ENCODE peak calls at places on chromosomes 2 and 18, in five cellular contexts. F is coronary artery, X is CD14-positive monocyte, T is heart right ventricle, N is heart left ventricle. G is an unnamed sample.

GRCh38 chr18:9609190-9609589 is 5.2 kb downstream of the PPP4R1 start:
- DNase-seq in F (no peak), X (no peak), T (no peak), N (no peak), G (no peak)

GRCh38 chr2:207470700-207471070 is 59.1 kb upstream of the CREB1 start:
- DNase-seq in F (no peak), X (no peak), T (no peak), N (no peak), G (no peak)

GRCh38 chr18:68757121-68757520 is 40.8 kb upstream of the CCDC102B start:
- DNase-seq in F (no peak), X (no peak), T (no peak), N (no peak), G (no peak)

GRCh38 chr2:225288986-225289385 is 110.5 kb upstream of the NYAP2 start:
- DNase-seq in F (no peak), X (no peak), T (no peak), N (no peak), G (no peak)

GRCh38 chr2:38600242-38600891 is 2.4 kb downstream of the HNRNPLL start:
- DNase-seq in F (no peak), X (no peak), T (no peak), N (no peak), G (peak)

GRCh38 chr2:161555826-161556225 is 68.4 kb upstream of the SLC4A10 start:
- DNase-seq in F (no peak), X (no peak), T (no peak), N (no peak), G (no peak)

GRCh38 chr2:49251766-49252165 is 97.5 kb upstream of the FSHR start:
- DNase-seq in F (no peak), X (no peak), T (no peak), N (no peak), G (no peak)

GRCh38 chr2:121297217-121297830 is 12.3 kb upstream of the TFCP2L1 start:
- DNase-seq in F (peak), X (no peak), T (no peak), N (no peak), G (no peak)

GRCh38 chr2:224869601-224870000 is 153.4 kb upstream of the CCDC195 start:
- DNase-seq in F (no peak), X (no peak), T (no peak), N (no peak), G (no peak)

GRCh38 chr2:11701831-11702301 is 31.9 kb upstream of the NTSR2 start:
- DNase-seq in F (no peak), X (peak), T (peak), N (peak), G (no peak)

GRCh38 chr2:137155351-137156104 is 390.2 kb downstream of the THSD7B start:
- DNase-seq in F (no peak), X (no peak), T (no peak), N (no peak), G (no peak)

GRCh38 chr2:226427538-226428307 is 371.9 kb downstream of the IRS1 start:
- DNase-seq in F (no peak), X (no peak), T (no peak), N (no peak), G (no peak)

GRCh38 chr2:110755494-110756078 is 23.2 kb downstream of the ACOXL start:
- DNase-seq in F (no peak), X (no peak), T (no peak), N (no peak), G (no peak)

GRCh38 chr2:207513577-207514257 is 16.0 kb upstream of the CREB1 start:
- DNase-seq in F (no peak), X (no peak), T (no peak), N (no peak), G (no peak)

GRCh38 chr2:26316041-26316440 is 29.9 kb upstream of the SELENOI start:
- DNase-seq in F (no peak), X (no peak), T (no peak), N (no peak), G (no peak)

GRCh38 chr2:189013677-189014380 is 39.7 kb downstream of the COL3A1 start:
- DNase-seq in F (no peak), X (no peak), T (no peak), N (no peak), G (no peak)

GRCh38 chr2:109386004-109386695 is 227.6 kb downstream of the SEPTIN10 start:
- DNase-seq in F (no peak), X (peak), T (no peak), N (no peak), G (peak)

GRCh38 chr18:75378674-75379315 is 48.7 kb downstream of the SMIM21 start:
- DNase-seq in F (no peak), X (no peak), T (no peak), N (no peak), G (no peak)

GRCh38 chr2:71603851-71604708 is 150.7 kb downstream of the DYSF start:
- DNase-seq in F (peak), X (peak), T (no peak), N (peak), G (peak)

GRCh38 chr18:24930974-24931373 is 421.0 kb downstream of the ZNF521 start:
- DNase-seq in F (no peak), X (no peak), T (no peak), N (no peak), G (no peak)

GRCh38 chr2:190863946-190864345 is 16.7 kb upstream of the GLS start:
- DNase-seq in F (no peak), X (no peak), T (no peak), N (no peak), G (no peak)

GRCh38 chr2:11822746-11823411 is 76.4 kb downstream of the LPIN1 start:
- DNase-seq in F (no peak), X (no peak), T (no peak), N (no peak), G (no peak)

GRCh38 chr2:171227066-171227782 is 66.5 kb upstream of the TLK1 start:
- DNase-seq in F (no peak), X (no peak), T (no peak), N (no peak), G (no peak)

GRCh38 chr18:54192415-54192814 is 32.1 kb downstream of the MBD2 start:
- DNase-seq in F (no peak), X (no peak), T (no peak), N (no peak), G (no peak)

GRCh38 chr2:30428034-30428662 is 18.9 kb upstream of the LCLAT1 start:
- DNase-seq in F (no peak), X (no peak), T (no peak), N (no peak), G (no peak)
- TF ChIP-seq CTCF in F (no peak), X (no peak), T (no peak), N (no peak), G (no peak)

GRCh38 chr2:239269173-239269865 is 131.5 kb downstream of the HDAC4 start:
- DNase-seq in F (no peak), X (peak), T (no peak), N (no peak), G (no peak)
- TF ChIP-seq CTCF in F (no peak), X (no peak), T (no peak), N (no peak), G (no peak)

DNA sequence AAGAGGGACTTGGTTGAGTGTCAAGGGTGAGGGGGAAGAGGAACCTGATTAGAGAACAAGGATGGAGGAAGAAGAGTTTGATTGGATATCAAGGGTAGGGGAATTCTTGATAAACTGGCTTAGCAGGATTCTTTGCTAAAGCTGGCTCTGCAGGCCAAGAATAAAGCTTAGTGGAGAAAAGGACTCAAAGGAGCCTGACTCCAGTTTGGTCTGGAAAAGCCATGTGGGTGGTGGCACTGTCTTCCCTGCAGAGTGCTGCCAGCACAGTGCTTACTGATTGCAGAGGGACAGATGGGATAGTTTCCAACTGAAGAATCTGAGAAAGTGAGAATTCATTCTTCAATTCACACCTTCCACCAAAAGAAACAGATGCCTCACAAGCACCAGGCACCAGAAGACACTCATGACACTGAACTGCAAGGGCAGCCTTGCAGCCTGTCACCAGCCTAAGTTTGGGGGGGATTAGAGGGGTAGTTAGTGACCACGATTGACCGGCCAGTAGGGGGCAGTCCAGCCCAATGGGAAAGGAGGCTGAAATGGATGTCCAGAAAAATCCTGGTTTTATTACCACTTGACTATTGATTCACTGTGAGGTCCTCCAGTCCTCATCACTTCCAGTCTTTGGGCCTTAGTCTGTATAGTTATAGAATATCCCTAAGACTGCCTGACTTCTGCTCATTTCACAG is 334.5 kb downstream of the SMAD2 start:
- DNase-seq in F (no peak), X (no peak), T (no peak), N (no peak), G (no peak)
- TF ChIP-seq CTCF in F (no peak), X (peak), T (peak), N (no peak), G (peak)

GRCh38 chr18:79792096-79792987 is 5.4 kb upstream of the KCNG2 start:
- DNase-seq in F (no peak), X (no peak), T (no peak), N (no peak), G (peak)
- TF ChIP-seq CTCF in F (no peak), X (no peak), T (no peak), N (no peak), G (no peak)

GRCh38 chr2:53424902-53425301 is 342.7 kb upstream of the CHAC2 start:
- DNase-seq in F (no peak), X (no peak), T (no peak), N (no peak), G (no peak)

GRCh38 chr2:53417385-53417784 is 350.2 kb upstream of the CHAC2 start:
- DNase-seq in F (no peak), X (no peak), T (no peak), N (no peak), G (no peak)

GRCh38 chr2:53422979-53423378 is 344.6 kb upstream of the CHAC2 start:
- DNase-seq in F (no peak), X (no peak), T (no peak), N (no peak), G (no peak)
- TF ChIP-seq CTCF in F (no peak), X (no peak), T (peak), N (peak), G (no peak)

GRCh38 chr2:65182570-65182969 is 45.1 kb upstream of the ACTR2 start:
- DNase-seq in F (no peak), X (no peak), T (no peak), N (no peak), G (no peak)

GRCh38 chr2:65186093-65186868 is 41.4 kb upstream of the ACTR2 start:
- DNase-seq in F (no peak), X (no peak), T (no peak), N (no peak), G (no peak)

GRCh38 chr2:65185012-65185411 is 42.6 kb upstream of the ACTR2 start:
- DNase-seq in F (no peak), X (no peak), T (no peak), N (no peak), G (no peak)

DNA sequence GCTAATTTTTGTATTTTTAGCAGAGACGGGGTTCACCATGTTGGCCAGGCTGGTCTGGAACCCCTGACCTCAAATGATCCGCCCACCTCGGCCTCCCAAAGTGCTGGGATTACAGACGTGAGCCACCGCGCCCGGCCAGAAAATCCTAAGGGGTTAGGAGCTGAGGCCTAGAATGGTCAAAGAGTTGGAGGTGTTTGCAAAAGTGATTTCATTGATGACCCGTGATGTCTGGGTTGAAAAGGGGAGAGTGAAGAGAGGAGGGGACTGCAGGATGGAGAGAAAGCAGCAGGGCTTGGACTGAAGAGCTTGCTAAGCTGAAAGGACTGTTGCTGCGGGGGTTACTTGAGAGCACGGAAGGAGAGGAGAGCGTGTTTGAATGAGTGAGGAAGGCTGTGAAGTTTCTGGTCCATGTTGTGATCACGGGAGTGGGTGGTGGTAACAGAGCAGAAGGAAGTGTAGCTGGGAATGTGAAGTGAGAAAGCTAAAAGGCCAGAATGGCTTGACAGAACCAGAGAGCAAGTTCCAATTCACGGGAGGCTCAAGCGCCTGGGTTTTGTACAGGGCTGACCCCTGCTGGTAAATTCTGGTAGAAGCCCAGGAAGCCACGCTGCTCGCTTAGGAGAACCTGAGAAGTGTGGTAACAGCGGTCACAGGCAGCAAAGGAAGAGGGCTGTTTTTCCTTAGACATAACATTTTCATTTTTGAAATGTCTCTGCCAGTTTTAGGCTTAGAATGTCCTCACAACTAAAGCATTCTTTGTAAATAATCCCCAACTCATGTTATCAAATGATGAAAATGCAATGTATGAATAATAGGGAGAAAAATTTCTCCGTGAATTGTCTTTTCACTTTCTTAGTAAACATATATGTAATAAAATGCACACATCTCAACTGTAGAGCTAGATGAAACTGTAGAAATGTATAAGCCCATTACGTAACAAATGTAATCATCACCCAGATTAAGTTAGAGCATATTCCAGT is 40.5 kb upstream of the ACTR2 start:
- DNase-seq in F (peak), X (peak), T (peak), N (peak), G (peak)
- TF ChIP-seq CTCF in F (peak), X (peak), T (peak), N (peak), G (peak)